ENCODE peak calls at places on chromosomes 4 and X, in eight cellular contexts. J is stomach, Y is A549, S is SK-N-SH, X is transverse colon, E is esophagus muscularis mucosa, F is upper lobe of left lung, A is tibial nerve. G is an unnamed sample.

GRCh38 chr4:52199574-52200338 is 148.7 kb downstream of the SPATA18 start:
- DNase-seq in J (no peak), Y (peak), S (no peak), X (no peak), E (no peak), F (no peak), A (no peak), G (no peak)

GRCh38 chr4:41124916-41125548 is 89.3 kb downstream of the APBB2 start:
- DNase-seq in J (no peak), Y (peak), S (no peak), X (no peak), E (no peak), F (no peak), A (no peak), G (no peak)

GRCh38 chr4:3423406-3423805 is 18.4 kb upstream of the HGFAC start:
- DNase-seq in J (no peak), Y (no peak), S (no peak), X (no peak), E (no peak), F (peak), A (no peak), G (no peak)

GRCh38 chr4:83837614-83838308 is 301.9 kb downstream of the GPAT3 start:
- DNase-seq in J (no peak), Y (no peak), S (no peak), X (no peak), E (no peak), F (no peak), A (no peak), G (no peak)

GRCh38 chrX:71941771-71942170 is 31.1 kb downstream of the NHSL2 start:
- DNase-seq in J (no peak), Y (no peak), S (no peak), X (peak), E (no peak), F (no peak), A (no peak), G (no peak)

GRCh38 chr4:3870567-3870962 is 104.4 kb downstream of the ADRA2C start:
- DNase-seq in J (no peak), Y (no peak), S (no peak), X (no peak), E (no peak), F (no peak), A (peak), G (peak)

GRCh38 chr4:48008021-48008596 is 8.4 kb downstream of the CNGA1 start:
- DNase-seq in J (no peak), Y (peak), S (no peak), X (no peak), E (no peak), F (no peak), A (no peak), G (no peak)

GRCh38 chr4:138567696-138568095 is 325.5 kb upstream of the SLC7A11 start:
- DNase-seq in J (no peak), Y (no peak), S (no peak), X (no peak), E (no peak), F (no peak), A (no peak), G (no peak)

GRCh38 chr4:37434469-37434868 is 189.9 kb downstream of the NWD2 start:
- DNase-seq in J (no peak), Y (peak), S (no peak), X (no peak), E (no peak), F (no peak), A (no peak), G (no peak)

GRCh38 chrX:141467442-141467841 is 117.1 kb downstream of the SPANXA1 start:
- DNase-seq in J (no peak), Y (peak), S (peak), X (no peak), E (no peak), F (no peak), A (no peak), G (no peak)

GRCh38 chr4:7805533-7806079 is 134.1 kb downstream of the AFAP1 start:
- DNase-seq in J (peak), Y (peak), S (no peak), X (no peak), E (no peak), F (no peak), A (no peak), G (no peak)

GRCh38 chr4:74032064-74032463 is 6.4 kb downstream of the CXCL3 start:
- DNase-seq in J (no peak), Y (no peak), S (no peak), X (no peak), E (no peak), F (no peak), A (no peak), G (no peak)

GRCh38 chr4:89114100-89114499 is 2.8 kb downstream of the TIGD2 start:
- DNase-seq in J (no peak), Y (no peak), S (no peak), X (no peak), E (no peak), F (no peak), A (no peak), G (no peak)

GRCh38 chr4:128524311-128524710 is 236.7 kb upstream of the PGRMC2 start:
- DNase-seq in J (peak), Y (peak), S (no peak), X (peak), E (no peak), F (no peak), A (no peak), G (no peak)

GRCh38 chr4:121551881-121552280 is 144.9 kb downstream of the ANXA5 start:
- DNase-seq in J (no peak), Y (no peak), S (no peak), X (no peak), E (no peak), F (no peak), A (no peak), G (no peak)

GRCh38 chrX:39850630-39851152 is 247.1 kb downstream of the BCOR start:
- DNase-seq in J (no peak), Y (no peak), S (peak), X (no peak), E (no peak), F (no peak), A (no peak), G (no peak)

GRCh38 chrX:10833299-10834169 is 213.1 kb upstream of the MID1 start:
- DNase-seq in J (peak), Y (peak), S (no peak), X (peak), E (no peak), F (no peak), A (no peak), G (peak)
- H3K4me3 ChIP-seq in J (peak), Y (no peak), S (no peak), X (no peak), E (peak), F (peak), A (peak), G (peak)

GRCh38 chrX:68273887-68274286 is 159.4 kb downstream of the OPHN1 start:
- DNase-seq in J (no peak), Y (peak), S (no peak), X (no peak), E (no peak), F (no peak), A (peak), G (no peak)
- TF ChIP-seq EP300 in J (no peak), Y (no peak), S (no peak), X (no peak), E (no peak), F (no peak), A (no peak), G (no peak)

GRCh38 chr4:156581693-156582092 is 389.9 kb downstream of the PDGFC start:
- DNase-seq in J (no peak), Y (no peak), S (no peak), X (no peak), E (no peak), F (no peak), A (no peak), G (no peak)
- H3K4me3 ChIP-seq in J (no peak), Y (no peak), S (peak), X (no peak), E (no peak), F (no peak), A (no peak), G (peak)

DNA sequence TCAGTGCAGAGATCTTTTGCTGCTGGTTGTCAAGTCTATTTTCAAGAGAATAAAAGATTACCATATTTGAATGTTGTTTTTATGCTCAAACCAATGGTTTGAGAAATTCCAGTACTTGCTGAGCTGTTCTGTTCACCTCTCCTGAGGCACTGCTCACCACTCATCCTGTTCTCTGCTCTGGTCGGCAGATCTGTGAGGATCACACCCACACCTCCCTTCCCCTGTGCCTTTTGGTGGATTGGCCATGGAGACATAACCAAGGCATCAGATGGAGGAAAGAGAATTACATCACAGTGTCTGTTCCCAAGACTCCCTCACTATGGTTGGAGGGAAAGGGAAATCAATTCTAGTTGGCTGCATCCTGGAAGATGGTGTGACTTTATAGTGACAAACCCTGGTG is 391.6 kb downstream of the ARHGAP24 start:
- DNase-seq in J (no peak), Y (no peak), S (no peak), X (no peak), E (no peak), F (no peak), A (no peak), G (no peak)
- TF ChIP-seq EP300 in J (no peak), Y (no peak), S (no peak), X (no peak), E (no peak), F (no peak), A (no peak), G (no peak)

G was measured in suprapubic skin.